ENCODE peak calls at places on chromosomes 5 and 9, in six cellular contexts. C, H, Q, Z, J and T are unnamed samples.

GRCh38 chr5:172820046-172820767 is 13.8 kb upstream of the ERGIC1 start:
- DNase-seq in C (no peak), H (no peak), Q (peak), Z (no peak), J (peak), T (no peak)

GRCh38 chr9:84241817-84242356 is 98.7 kb downstream of the SLC28A3 start:
- DNase-seq in C (no peak), H (no peak), Q (no peak), Z (no peak), J (no peak), T (no peak)

GRCh38 chr5:74103131-74104023 is 477.4 kb downstream of the ARHGEF28 start:
- DNase-seq in C (no peak), H (no peak), Q (peak), Z (no peak), J (no peak), T (no peak)

GRCh38 chr9:3824589-3824988 is 298.8 kb upstream of the RFX3 start:
- DNase-seq in C (no peak), H (no peak), Q (no peak), Z (no peak), J (no peak), T (no peak)

GRCh38 chr9:136713555-136713949 is 1.2 kb downstream of the DIPK1B start:
- DNase-seq in C (peak), H (no peak), Q (no peak), Z (no peak), J (no peak), T (no peak)

GRCh38 chr5:111774525-111774924 is 17.5 kb upstream of the NREP start:
- DNase-seq in C (no peak), H (no peak), Q (peak), Z (no peak), J (peak), T (peak)

GRCh38 chr5:159975462-159976019 is 33.4 kb upstream of the TTC1 start:
- DNase-seq in C (no peak), H (no peak), Q (peak), Z (peak), J (peak), T (peak)

GRCh38 chr5:16690243-16690839 is 73.5 kb upstream of the RETREG1 start:
- DNase-seq in C (peak), H (no peak), Q (peak), Z (peak), J (peak), T (peak)

GRCh38 chr9:69122086-69122390 is 52.0 kb upstream of the TJP2 start:
- DNase-seq in C (peak), H (no peak), Q (peak), Z (peak), J (peak), T (peak)

GRCh38 chr9:108889649-108890067 is 27.6 kb downstream of the ACTL7A start:
- DNase-seq in C (no peak), H (no peak), Q (peak), Z (no peak), J (peak), T (no peak)

GRCh38 chr5:78615697-78616096 is 32.9 kb downstream of the LHFPL2 start:
- DNase-seq in C (no peak), H (no peak), Q (no peak), Z (peak), J (peak), T (no peak)

GRCh38 chr5:38660194-38660668 is 103.8 kb upstream of the LIFR start:
- DNase-seq in C (peak), H (peak), Q (no peak), Z (no peak), J (no peak), T (no peak)

GRCh38 chr9:133113163-133113927 is 7.7 kb downstream of the RALGDS start:
- DNase-seq in C (peak), H (peak), Q (no peak), Z (no peak), J (peak), T (peak)

GRCh38 chr5:90153031-90153430 is 256.5 kb downstream of the CETN3 start:
- DNase-seq in C (no peak), H (no peak), Q (no peak), Z (no peak), J (no peak), T (no peak)

GRCh38 chr9:3361115-3361514 is 164.7 kb downstream of the RFX3 start:
- DNase-seq in C (no peak), H (no peak), Q (no peak), Z (no peak), J (no peak), T (no peak)

GRCh38 chr5:178227138-178227659 is 5.4 kb downstream of the PHYKPL start:
- DNase-seq in C (no peak), H (no peak), Q (no peak), Z (no peak), J (peak), T (no peak)

GRCh38 chr9:70106571-70106970 is 62.9 kb downstream of the MAMDC2 start:
- DNase-seq in C (no peak), H (no peak), Q (no peak), Z (no peak), J (no peak), T (no peak)

GRCh38 chr5:95384485-95385213 is 6.5 kb upstream of the FAM81B start:
- DNase-seq in C (no peak), H (no peak), Q (no peak), Z (no peak), J (no peak), T (no peak)

GRCh38 chr5:32190094-32190493 is 16.0 kb upstream of the GOLPH3 start:
- DNase-seq in C (peak), H (no peak), Q (peak), Z (no peak), J (no peak), T (no peak)

DNA sequence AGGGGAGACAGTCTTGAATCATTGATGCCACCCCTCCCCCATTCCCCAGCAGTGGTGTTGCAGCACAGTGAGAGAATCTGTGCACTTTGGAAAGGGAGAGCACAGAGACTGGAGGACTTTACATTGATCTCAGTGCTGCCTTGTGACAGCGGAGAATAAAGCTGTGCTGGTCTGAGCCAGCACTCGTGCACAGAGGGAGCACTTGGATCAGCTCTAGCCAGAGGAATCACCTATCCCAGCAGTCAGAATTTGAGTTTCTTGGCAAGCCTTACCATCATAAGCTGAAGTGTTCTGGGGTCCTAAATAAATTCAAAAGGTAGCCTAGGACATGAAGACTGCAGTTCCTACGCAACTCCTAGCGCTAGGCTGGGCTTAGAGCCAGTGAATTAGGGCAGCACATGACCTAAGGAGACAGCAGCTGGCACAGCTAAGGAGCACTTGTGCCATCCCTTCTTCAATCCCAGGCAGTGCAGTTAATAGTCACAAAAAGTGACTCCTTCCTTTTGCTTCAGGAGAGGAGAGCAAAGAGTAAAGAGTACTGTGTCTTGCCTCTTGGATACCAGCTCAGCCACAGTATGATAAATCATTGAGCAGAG is 119.5 kb downstream of the HMHB1 start:
- DNase-seq in C (no peak), H (peak), Q (no peak), Z (no peak), J (no peak), T (no peak)
- TF ChIP-seq CTCF in C (no peak), H (no peak), Q (no peak), Z (no peak), J (no peak), T (no peak)

DNA sequence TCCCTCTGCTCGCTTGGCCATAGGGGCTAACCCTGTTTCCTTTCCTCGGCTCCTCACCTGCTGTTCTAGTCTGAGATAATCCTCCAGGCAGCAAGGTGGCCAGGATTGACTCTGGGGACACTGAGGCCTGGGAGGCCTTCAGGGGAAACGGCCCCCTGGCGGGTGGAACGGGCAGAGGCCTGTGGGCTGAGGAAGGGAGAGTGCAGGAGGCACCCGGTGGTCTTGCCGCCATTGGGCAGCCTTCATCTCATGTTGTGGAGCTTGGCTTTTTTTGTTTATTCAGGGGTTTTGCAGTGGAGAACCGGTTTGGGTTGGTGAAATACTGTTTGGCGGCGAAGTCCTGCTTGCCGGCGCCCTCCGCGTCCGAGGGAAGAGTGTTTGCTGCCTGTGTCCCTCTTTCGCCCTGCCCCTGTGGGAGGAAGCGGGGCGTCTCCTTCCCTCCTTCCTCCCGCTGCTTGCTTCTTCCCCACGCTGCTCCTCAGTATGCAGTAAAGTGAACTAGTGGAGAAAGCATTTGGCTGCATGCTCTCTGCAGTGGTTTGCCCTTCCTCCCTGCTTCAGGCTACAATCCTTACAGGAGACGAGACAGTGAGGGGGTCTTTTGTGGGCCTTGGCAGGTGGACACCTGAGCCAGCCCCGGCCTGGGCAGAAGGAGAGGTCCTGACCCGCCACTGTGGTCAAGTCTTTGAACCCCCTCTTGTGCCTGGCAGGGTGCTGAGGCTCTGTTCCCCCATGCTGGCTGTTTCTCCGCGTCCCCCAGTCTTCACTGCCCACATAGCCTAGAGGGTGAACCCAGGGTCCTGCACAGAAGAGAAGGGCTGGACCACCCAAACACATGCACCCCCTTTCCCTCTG is 30.8 kb upstream of the PRDM12 start:
- DNase-seq in C (no peak), H (no peak), Q (no peak), Z (no peak), J (no peak), T (peak)
- TF ChIP-seq CTCF in C (no peak), H (no peak), Q (no peak), Z (no peak), J (no peak), T (peak)

GRCh38 chr9:128117613-128118471 is 9.7 kb downstream of the PTGES2 start:
- DNase-seq in C (peak), H (peak), Q (peak), Z (peak), J (peak), T (peak)
- TF ChIP-seq CTCF in C (peak), H (peak), Q (peak), Z (peak), J (peak), T (peak)

DNA sequence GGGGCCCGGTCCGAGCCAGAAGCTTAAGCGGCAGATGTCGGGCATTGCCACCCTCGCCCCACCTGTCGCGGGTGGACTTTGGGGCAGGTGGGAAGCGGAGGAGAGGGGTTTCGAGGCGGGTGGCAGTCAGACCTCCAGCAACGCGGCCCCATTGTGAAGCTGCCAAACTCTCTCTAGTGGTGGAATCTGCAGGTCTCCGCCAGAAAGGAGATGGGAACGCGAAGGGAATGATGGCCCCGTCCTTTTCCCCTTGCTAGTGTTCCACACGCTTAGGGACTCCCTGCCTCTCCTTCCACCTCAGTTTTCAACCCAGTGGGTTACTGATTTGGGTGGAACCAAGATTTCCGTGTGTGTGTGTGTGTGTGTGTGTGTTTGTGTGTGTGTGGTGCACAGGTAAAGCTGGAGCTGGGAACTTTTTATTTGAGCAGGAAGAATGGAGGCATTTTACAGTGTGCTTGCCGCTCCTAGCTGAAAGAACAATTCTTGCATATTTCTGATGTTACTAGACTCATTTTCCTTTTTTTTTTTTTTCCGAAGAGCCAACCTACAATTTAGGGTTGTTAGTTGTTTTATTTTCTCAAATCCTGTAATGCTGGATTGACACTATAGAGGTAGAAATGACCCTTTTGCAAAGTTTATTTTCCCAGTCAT is 1.3 kb downstream of the MACIR start:
- DNase-seq in C (peak), H (no peak), Q (peak), Z (peak), J (peak), T (no peak)
- TF ChIP-seq CTCF in C (no peak), H (no peak), Q (no peak), Z (no peak), J (no peak), T (peak)

DNA sequence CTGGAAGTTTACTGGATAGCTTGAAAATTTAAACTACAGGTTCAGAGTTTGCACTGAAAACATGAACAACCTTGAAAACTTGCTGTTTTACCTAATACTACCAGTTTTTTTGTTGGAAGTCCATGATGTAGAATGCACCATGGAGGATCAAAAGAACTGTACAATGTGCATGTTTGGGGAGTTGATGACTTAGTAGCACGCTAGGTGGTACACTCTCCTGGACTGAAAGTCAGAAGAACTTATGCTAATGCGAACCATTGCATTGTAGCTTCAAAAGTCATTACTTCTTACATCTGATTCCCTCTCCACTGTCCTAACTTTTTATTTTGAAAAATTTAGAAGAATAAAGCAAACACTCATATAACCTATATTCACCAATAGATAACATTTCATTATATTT is 211.0 kb downstream of the OSTF1 start:
- DNase-seq in C (no peak), H (no peak), Q (no peak), Z (no peak), J (no peak), T (no peak)
- TF ChIP-seq CTCF in C (no peak), H (no peak), Q (no peak), Z (no peak), J (no peak), T (no peak)

GRCh38 chr5:93382188-93382587 is 198.8 kb downstream of the NR2F1-AS1 start:
- DNase-seq in C (no peak), H (no peak), Q (no peak), Z (no peak), J (no peak), T (no peak)

GRCh38 chr5:93378073-93378472 is 202.9 kb downstream of the NR2F1-AS1 start:
- DNase-seq in C (no peak), H (no peak), Q (peak), Z (no peak), J (peak), T (no peak)

GRCh38 chr5:93384977-93385376 is 196.0 kb downstream of the NR2F1-AS1 start:
- DNase-seq in C (peak), H (no peak), Q (no peak), Z (no peak), J (no peak), T (no peak)

GRCh38 chr5:93385665-93386064 is 195.4 kb downstream of the NR2F1-AS1 start:
- DNase-seq in C (no peak), H (no peak), Q (peak), Z (no peak), J (peak), T (no peak)

GRCh38 chr5:93381057-93381456 is 200.0 kb downstream of the NR2F1-AS1 start:
- DNase-seq in C (no peak), H (no peak), Q (no peak), Z (no peak), J (peak), T (no peak)
- TF ChIP-seq CTCF in C (no peak), H (no peak), Q (no peak), Z (no peak), J (no peak), T (no peak)

DNA sequence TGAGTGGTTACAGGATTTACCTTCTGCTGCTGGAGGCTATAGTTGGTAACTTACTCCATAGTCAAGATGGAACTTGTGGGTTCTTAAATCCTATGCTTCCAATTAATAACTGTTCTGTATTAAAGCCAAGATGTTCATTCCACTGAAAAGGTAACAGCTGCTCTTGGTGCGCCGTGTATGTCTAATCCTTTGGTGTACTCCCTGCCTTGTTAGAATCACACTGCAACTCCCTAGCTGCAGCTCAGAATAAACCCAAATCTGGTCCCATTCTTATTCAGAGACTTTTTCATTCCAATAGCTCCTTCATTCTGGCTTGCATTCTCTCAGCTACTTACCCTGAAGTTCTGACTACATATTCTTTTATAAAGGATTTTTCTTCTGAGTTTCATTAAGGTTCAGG is 1355.5 kb downstream of the MAT2B start:
- DNase-seq in C (no peak), H (no peak), Q (no peak), Z (no peak), J (no peak), T (peak)
- TF ChIP-seq CTCF in C (no peak), H (no peak), Q (no peak), Z (no peak), J (no peak), T (no peak)

GRCh38 chr5:41637869-41638268 is 127.5 kb upstream of the PLCXD3 start:
- DNase-seq in C (no peak), H (no peak), Q (peak), Z (no peak), J (no peak), T (no peak)

GRCh38 chr5:41637424-41637823 is 127.0 kb upstream of the PLCXD3 start:
- DNase-seq in C (no peak), H (no peak), Q (no peak), Z (no peak), J (peak), T (no peak)

GRCh38 chr5:41636605-41637004 is 126.2 kb upstream of the PLCXD3 start:
- DNase-seq in C (peak), H (no peak), Q (peak), Z (peak), J (no peak), T (peak)

GRCh38 chr5:41638685-41639084 is 128.3 kb upstream of the PLCXD3 start:
- DNase-seq in C (no peak), H (no peak), Q (no peak), Z (no peak), J (no peak), T (no peak)

GRCh38 chr5:41641621-41642020 is 131.2 kb upstream of the PLCXD3 start:
- DNase-seq in C (no peak), H (no peak), Q (peak), Z (no peak), J (no peak), T (no peak)
- TF ChIP-seq CTCF in C (no peak), H (no peak), Q (peak), Z (no peak), J (no peak), T (no peak)

DNA sequence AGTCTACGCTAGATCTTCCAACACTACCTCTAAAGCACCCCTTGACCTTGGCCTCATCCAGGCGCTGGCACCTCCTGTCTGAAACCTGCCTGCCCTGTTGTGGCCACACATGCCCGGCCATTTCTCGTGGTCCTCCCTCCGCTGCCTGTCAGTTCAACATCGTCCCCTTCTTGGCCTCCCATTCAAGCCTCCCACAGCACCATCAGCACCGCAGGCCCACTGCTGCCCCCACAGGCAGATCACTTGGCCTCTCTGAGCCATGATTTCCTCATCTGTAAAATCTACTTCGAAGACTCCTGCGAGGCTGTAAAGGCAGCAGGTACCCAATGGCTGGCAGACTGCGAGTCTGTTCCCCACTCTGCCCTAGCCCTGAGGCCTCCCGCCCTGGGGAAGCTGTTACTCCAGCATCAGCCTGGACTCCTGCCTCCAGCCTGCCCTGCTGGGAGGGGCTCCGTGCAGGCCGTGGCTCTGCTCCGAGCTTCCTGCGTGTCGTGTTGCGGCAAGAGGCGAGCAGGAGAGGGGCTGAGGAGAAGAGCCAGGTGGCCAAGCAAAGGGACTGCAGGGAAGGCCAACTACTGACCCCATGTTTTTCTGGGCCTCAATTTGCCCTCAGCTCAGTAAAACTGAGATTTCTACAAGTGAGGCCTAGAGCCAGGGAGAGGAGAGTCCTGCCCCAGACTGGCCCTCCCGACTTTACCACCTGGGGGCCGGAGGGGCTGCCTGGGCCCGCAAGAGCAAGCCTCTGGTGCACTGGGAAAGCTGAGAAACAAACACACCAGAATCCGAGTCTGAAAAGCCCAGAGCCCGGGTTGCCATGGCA is 70.5 kb upstream of the LRRTM2 start:
- DNase-seq in C (peak), H (no peak), Q (no peak), Z (no peak), J (no peak), T (no peak)
- TF ChIP-seq CTCF in C (peak), H (no peak), Q (no peak), Z (no peak), J (no peak), T (peak)

DNA sequence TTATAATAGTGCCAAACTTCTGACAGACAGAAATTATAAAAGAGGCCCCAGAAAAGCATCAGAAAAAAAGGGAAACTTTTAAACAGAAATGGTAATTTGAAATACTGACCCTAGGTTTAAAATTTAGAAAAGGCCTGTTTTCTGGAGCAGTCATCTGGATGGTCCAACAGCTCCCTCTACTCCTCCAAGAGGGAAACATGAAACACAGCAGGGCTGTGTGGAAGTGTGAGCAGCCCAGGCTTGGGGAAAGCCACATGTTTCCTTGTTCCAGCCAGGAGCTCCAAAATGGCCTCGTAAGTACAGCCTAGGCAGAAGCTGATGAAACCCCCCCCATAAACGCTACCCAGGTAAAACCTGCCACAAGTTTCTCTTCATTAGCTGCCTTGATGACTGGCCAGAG is 499.3 kb upstream of the ADAMTS16 start:
- DNase-seq in C (no peak), H (no peak), Q (no peak), Z (no peak), J (peak), T (peak)
- TF ChIP-seq CTCF in C (no peak), H (no peak), Q (no peak), Z (no peak), J (peak), T (peak)